ENCODE peak calls at places on chromosomes 5 and 9, in five cellular contexts. X is tibial nerve, J is upper lobe of right lung, V is trophoblast cell, F is IMR-90. B is an unnamed sample.
A peak's percentile ranks its signal among the peaks of the same experiment; 100 is the strongest.

GRCh38 chr5:61408476-61409168 is 76.6 kb downstream of the ZSWIM6 start:
- DNase-seq in X (peak; percentile 98), J (peak; percentile 100), V (peak; percentile 100), F (peak; percentile 99), B (peak; percentile 82)

GRCh38 chr5:170554566-170555267 is 50.9 kb downstream of the KCNIP1 start:
- DNase-seq in X (no peak), J (no peak), V (no peak), F (peak; percentile 72), B (no peak)

GRCh38 chr9:126276056-126276728 is 50.4 kb upstream of the MVB12B start:
- DNase-seq in X (no peak), J (no peak), V (no peak), F (no peak), B (no peak)

GRCh38 chr5:139600336-139600949 is 39.3 kb downstream of the UBE2D2 start:
- DNase-seq in X (no peak), J (no peak), V (peak; percentile 37), F (peak; percentile 86), B (no peak)

GRCh38 chr9:132236662-132237311 is 74.9 kb downstream of the NTNG2 start:
- DNase-seq in X (no peak), J (no peak), V (no peak), F (no peak), B (no peak)

GRCh38 chr9:108374606-108375005 is 481.2 kb downstream of the ACTL7B start:
- DNase-seq in X (no peak), J (no peak), V (no peak), F (no peak), B (no peak)

GRCh38 chr9:20989923-20990341 is 41.5 kb downstream of the HACD4 start:
- DNase-seq in X (peak; percentile 43), J (peak; percentile 68), V (no peak), F (no peak), B (no peak)

GRCh38 chr5:135729582-135729879 is 104.9 kb upstream of the SLC25A48 start:
- DNase-seq in X (no peak), J (no peak), V (no peak), F (no peak), B (no peak)

GRCh38 chr5:150519560-150519945 is 11.6 kb downstream of the NDST1 start:
- DNase-seq in X (no peak), J (no peak), V (no peak), F (no peak), B (no peak)

GRCh38 chr5:150521939-150522503 is 14.1 kb downstream of the NDST1 start:
- DNase-seq in X (no peak), J (no peak), V (no peak), F (no peak), B (no peak)

GRCh38 chr5:150519978-150520377 is 12.0 kb downstream of the NDST1 start:
- DNase-seq in X (no peak), J (no peak), V (no peak), F (no peak), B (no peak)

GRCh38 chr5:150521522-150521817 is 13.5 kb downstream of the NDST1 start:
- DNase-seq in X (no peak), J (no peak), V (no peak), F (no peak), B (no peak)

GRCh38 chr5:150520747-150521521 is 13.0 kb downstream of the NDST1 start:
- DNase-seq in X (no peak), J (no peak), V (no peak), F (no peak), B (no peak)
- H3K36me3 ChIP-seq in X (no peaks in the 10 kb centered on the region), J (peaks cover 28% of the 10 kb centered on the region), V (peaks cover 57% of the 10 kb centered on the region), F (peaks cover 37% of the 10 kb centered on the region), B (peaks cover 7% of the 10 kb centered on the region)

GRCh38 chr9:85523202-85523601 is 218.6 kb downstream of the AGTPBP1 start:
- DNase-seq in X (no peak), J (no peak), V (no peak), F (no peak), B (no peak)

GRCh38 chr9:85527331-85528015 is 214.3 kb downstream of the AGTPBP1 start:
- DNase-seq in X (no peak), J (no peak), V (no peak), F (no peak), B (no peak)

GRCh38 chr9:85521331-85522197 is 220.2 kb downstream of the AGTPBP1 start:
- DNase-seq in X (no peak), J (no peak), V (no peak), F (no peak), B (no peak)

GRCh38 chr9:85524531-85524930 is 217.2 kb downstream of the AGTPBP1 start:
- DNase-seq in X (no peak), J (no peak), V (no peak), F (no peak), B (no peak)

DNA sequence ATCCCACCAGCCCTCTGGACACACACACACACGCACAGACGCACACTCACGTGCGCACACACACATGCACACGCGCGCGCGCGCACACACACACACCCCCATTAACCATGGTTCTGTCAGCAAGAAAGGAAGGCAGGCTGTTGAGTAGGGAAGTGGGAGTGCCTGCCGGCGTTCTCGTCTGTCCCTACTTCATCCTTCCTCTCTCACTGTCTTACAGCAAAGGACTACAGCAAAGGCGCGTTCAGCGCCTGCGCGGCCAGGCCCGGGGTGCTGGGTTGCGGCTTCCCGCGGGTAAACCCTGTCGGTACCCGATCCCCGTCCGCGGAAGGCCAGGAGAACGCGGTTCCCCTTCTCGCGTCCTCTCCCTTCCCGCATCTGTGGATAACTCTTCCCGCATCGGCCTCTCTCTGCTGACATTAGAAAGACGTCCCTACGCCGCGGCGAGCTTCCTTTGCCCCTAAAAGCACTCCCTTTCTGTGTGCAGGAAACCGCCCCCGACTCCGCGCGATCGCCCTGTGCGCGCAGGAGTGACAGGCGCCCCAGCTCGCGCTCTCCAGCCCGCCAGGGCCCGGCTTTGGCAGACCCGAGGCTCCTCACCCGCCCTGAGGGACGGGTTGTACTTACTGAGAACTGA is 219.2 kb downstream of the AGTPBP1 start:
- DNase-seq in X (peak; percentile 16), J (peak; percentile 76), V (no peak), F (peak; percentile 25), B (no peak)
- H3K4me3 ChIP-seq in X (peak overlapping the region; percentile 49), J (peak overlapping the region; percentile 42), V (peak overlapping the region; percentile 66), F (peak overlapping the region; percentile 33), B (peak overlapping the region; percentile 50)

GRCh38 chr5:179609834-179610108 is 13.7 kb downstream of the HNRNPH1 start:
- DNase-seq in X (no peak), J (no peak), V (no peak), F (no peak), B (no peak)
- H3K36me3 ChIP-seq in X (peaks cover 19% of the 10 kb centered on the region), J (peaks cover 89% of the 10 kb centered on the region), V (peaks cover 63% of the 10 kb centered on the region), F (peaks cover 74% of the 10 kb centered on the region), B (peaks cover 45% of the 10 kb centered on the region)

GRCh38 chr9:127396253-127396807 is 639 bp upstream of the SLC2A8 start:
- DNase-seq in X (no peak), J (no peak), V (no peak), F (no peak), B (no peak)

GRCh38 chr9:127396808-127397721 is at the start of gene SLC2A8:
- DNase-seq in X (peak; percentile 96), J (peak; percentile 99), V (peak; percentile 100), F (peak; percentile 99), B (peak; percentile 99)

GRCh38 chr9:127397722-127398647 is 1.0 kb downstream of the SLC2A8 start:
- DNase-seq in X (no peak), J (peak; percentile 78), V (no peak), F (peak; percentile 33), B (no peak)

GRCh38 chr9:127399736-127400269 is 2.8 kb downstream of the SLC2A8 start:
- DNase-seq in X (no peak), J (peak; percentile 47), V (no peak), F (no peak), B (no peak)

GRCh38 chr9:127398715-127399400 is 1.9 kb downstream of the SLC2A8 start:
- DNase-seq in X (no peak), J (peak; percentile 56), V (no peak), F (no peak), B (no peak)
- H3K4me3 ChIP-seq in X (no peak overlapping the region), J (no peak overlapping the region), V (no peak overlapping the region), F (no peak overlapping the region), B (no peak overlapping the region)

DNA sequence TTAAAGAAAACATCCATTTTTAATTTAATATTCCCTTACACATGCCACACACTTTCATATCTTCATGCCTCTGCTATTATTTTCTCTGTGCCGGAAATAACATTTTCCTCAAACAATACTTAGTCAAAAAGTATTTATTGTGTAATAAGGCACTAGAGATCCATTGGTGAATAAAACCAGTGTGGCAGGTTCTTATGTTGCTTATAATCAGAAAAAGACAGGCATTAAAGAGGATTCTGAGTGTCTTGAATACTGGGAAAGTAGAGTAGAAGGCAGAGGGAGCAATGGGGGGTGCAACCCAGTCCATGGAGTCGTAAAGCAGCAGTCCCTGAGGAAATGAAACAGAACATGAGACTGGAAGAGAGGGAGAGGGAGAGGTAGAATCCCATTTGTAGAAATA is 37.7 kb upstream of the GRAMD2B start:
- DNase-seq in X (no peak), J (no peak), V (no peak), F (no peak), B (no peak)
- H3K36me3 ChIP-seq in X (no peaks in the 10 kb centered on the region), J (no peaks in the 10 kb centered on the region), V (no peaks in the 10 kb centered on the region), F (no peaks in the 10 kb centered on the region), B (no peaks in the 10 kb centered on the region)

GRCh38 chr5:179803651-179804598 is 2.7 kb downstream of the MGAT4B start:
- DNase-seq in X (no peak), J (peak; percentile 72), V (no peak), F (peak; percentile 41), B (no peak)

GRCh38 chr5:179805529-179806249 is 977 bp downstream of the MGAT4B start:
- DNase-seq in X (no peak), J (peak; percentile 81), V (no peak), F (no peak), B (no peak)

GRCh38 chr5:179802950-179803562 is 3.6 kb downstream of the MGAT4B start:
- DNase-seq in X (no peak), J (no peak), V (no peak), F (no peak), B (no peak)

GRCh38 chr5:179805070-179805528 is 1.6 kb downstream of the MGAT4B start:
- DNase-seq in X (no peak), J (peak; percentile 67), V (no peak), F (no peak), B (no peak)

DNA sequence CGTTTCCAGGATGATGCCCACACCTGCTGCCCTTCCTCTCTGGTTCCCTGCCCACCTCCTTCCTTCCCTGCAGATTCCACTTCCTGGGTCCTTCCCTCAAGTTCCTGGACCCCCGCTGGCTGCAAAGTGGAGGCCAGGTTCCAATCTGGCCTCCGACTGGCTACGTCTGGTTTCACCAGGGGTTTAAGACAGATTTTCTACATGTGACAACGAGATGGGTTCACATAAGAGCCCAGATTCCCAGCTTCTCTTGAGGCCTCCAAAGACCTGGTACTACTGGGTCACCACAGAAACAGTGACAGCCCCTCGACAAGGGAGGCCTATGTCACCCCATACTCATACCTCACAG is 2.1 kb downstream of the MGAT4B start:
- DNase-seq in X (no peak), J (no peak), V (no peak), F (no peak), B (no peak)
- H3K4me3 ChIP-seq in X (peak overlapping the region; percentile 84), J (peak overlapping the region; percentile 87), V (no peak overlapping the region), F (no peak overlapping the region), B (no peak overlapping the region)

B was measured in iPS DF 6.9.